ENCODE peak calls at places on chromosomes 1 and 21, in six cellular contexts. A is suprapubic skin, T is H1, X is tibial nerve, L is A549, G is stomach. C is an unnamed sample.

GRCh38 chr1:184532199-184532598 is 145.4 kb downstream of the C1orf21 start:
- DNase-seq in G (no peak), A (no peak), T (no peak), X (no peak), L (no peak), C (no peak)

GRCh38 chr21:36347962-36348328 is 27.9 kb downstream of the MORC3 start:
- DNase-seq in X (no peak), T (no peak), G (no peak), L (no peak), A (no peak), C (no peak)

GRCh38 chr1:9100471-9101043 is 28.3 kb downstream of the GPR157 start:
- DNase-seq in A (no peak), T (no peak), G (no peak), X (no peak), L (no peak), C (no peak)

GRCh38 chr1:197776348-197777082 is 1.2 kb upstream of the DENND1B start:
- DNase-seq in G (no peak), L (no peak), T (no peak), X (no peak), A (no peak), C (no peak)

GRCh38 chr1:230669543-230669942 is 27.3 kb downstream of the COG2 start:
- DNase-seq in L (no peak), A (no peak), T (no peak), X (no peak), G (no peak), C (no peak)

GRCh38 chr1:103761896-103762295 is 12.2 kb downstream of the AMY1C start:
- DNase-seq in A (no peak), L (no peak), X (no peak), T (no peak), G (no peak), C (no peak)

GRCh38 chr1:192732787-192733186 is 76.1 kb upstream of the RGS2 start:
- DNase-seq in T (no peak), L (peak; percentile 57), G (no peak), A (no peak), X (no peak), C (no peak)

GRCh38 chr21:32347887-32348450 is 44.8 kb downstream of the URB1 start:
- DNase-seq in T (no peak), G (no peak), A (no peak), X (no peak), L (no peak), C (no peak)

GRCh38 chr1:118158918-118159317 is 26.1 kb downstream of the SPAG17 start:
- DNase-seq in A (no peak), L (no peak), T (no peak), G (no peak), X (no peak), C (no peak)

GRCh38 chr1:179876289-179876715 is 1.3 kb downstream of the TOR1AIP2 start:
- DNase-seq in T (no peak), A (no peak), G (no peak), L (peak; percentile 33), X (no peak), C (no peak)

GRCh38 chr1:231324660-231325059 is 13.0 kb downstream of the EXOC8 start:
- DNase-seq in X (no peak), A (no peak), L (no peak), G (no peak), T (no peak), C (no peak)

GRCh38 chr21:15604424-15604823 is 125.4 kb upstream of the USP25 start:
- DNase-seq in G (no peak), L (peak; percentile 65), T (no peak), X (no peak), A (no peak), C (no peak)

GRCh38 chr1:48761411-48761810 is 15.3 kb downstream of the BEND5 start:
- DNase-seq in X (no peak), G (no peak), L (no peak), T (no peak), A (no peak), C (no peak)

GRCh38 chr1:20180221-20181207 is 5.4 kb upstream of the UBXN10 start:
- DNase-seq in T (no peak), X (no peak), G (no peak), L (no peak), A (no peak), C (no peak)

GRCh38 chr21:38511662-38512243 is 13.5 kb upstream of the ERG start:
- DNase-seq in T (no peak), G (no peak), A (no peak), L (no peak), X (no peak), C (no peak)

GRCh38 chr1:2374260-2375155 is 16.8 kb downstream of the MORN1 start:
- DNase-seq in G (no peak), L (no peak), X (no peak), A (peak; percentile 40), T (no peak), C (peak; percentile 16)

GRCh38 chr21:35533893-35534292 is 484.8 kb upstream of the RUNX1 start:
- DNase-seq in G (no peak), L (no peak), X (no peak), A (no peak), T (no peak), C (no peak)

GRCh38 chr1:1179983-1180861 is 6.5 kb downstream of the TTLL10 start:
- DNase-seq in L (no peak), X (no peak), A (peak; percentile 59), G (no peak), T (peak; percentile 50), C (peak; percentile 28)

GRCh38 chr1:17768651-17769241 is 13.6 kb downstream of the ACTL8 start:
- DNase-seq in A (no peak), G (no peak), L (peak; percentile 66), X (peak; percentile 39), T (no peak), C (no peak)

GRCh38 chr1:184407816-184408510 is 21.1 kb downstream of the C1orf21 start:
- DNase-seq in T (no peak), X (no peak), A (no peak), L (peak; percentile 41), G (no peak), C (no peak)

GRCh38 chr1:157319567-157319966 is 181.4 kb upstream of the ETV3 start:
- DNase-seq in G (no peak), A (no peak), T (no peak), X (no peak), L (no peak), C (no peak)
- TF ChIP-seq EP300 in G (no peak), A (no peak), T (no peak), X (no peak), L (no peak), C (no peak)

GRCh38 chr1:92831762-92832536 is at the start of gene RPL5:
- DNase-seq in L (peak; percentile 97), G (peak; percentile 98), A (peak; percentile 97), X (peak; percentile 94), T (peak; percentile 99), C (peak; percentile 98)

GRCh38 chr1:92831368-92831761 is 475 bp upstream of the RPL5 start:
- DNase-seq in A (no peak), L (no peak), X (no peak), T (no peak), G (no peak), C (peak; percentile 33)

GRCh38 chr1:92834617-92835016 is 2.8 kb downstream of the RPL5 start:
- DNase-seq in L (no peak), T (no peak), X (no peak), A (no peak), G (no peak), C (no peak)

GRCh38 chr1:92832537-92833160 is 809 bp downstream of the RPL5 start:
- DNase-seq in A (no peak), G (no peak), X (no peak), L (no peak), T (no peak), C (no peak)

DNA sequence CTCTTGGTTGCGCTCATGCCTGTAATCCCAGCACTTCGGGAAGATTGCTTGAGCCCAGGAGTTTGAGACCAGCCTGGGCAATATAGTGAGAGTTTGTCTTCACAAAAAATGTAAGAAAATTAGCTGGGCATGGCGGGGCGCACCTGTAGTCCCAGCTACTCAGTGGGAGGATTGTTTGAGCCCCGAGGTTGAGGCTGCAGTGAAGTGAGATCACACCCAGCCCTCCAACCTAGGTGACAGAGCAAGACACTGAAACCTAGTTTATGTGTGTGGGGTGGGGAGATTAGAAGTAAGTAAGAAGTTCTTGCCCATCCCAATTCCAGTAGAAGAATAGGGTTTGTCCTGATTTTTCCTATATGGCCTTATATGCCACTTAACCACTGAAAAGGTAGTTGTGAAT is 2.0 kb downstream of the RPL5 start:
- DNase-seq in T (no peak), A (no peak), L (no peak), X (no peak), G (no peak), C (no peak)
- H3K27ac ChIP-seq in T (peak overlapping the region; percentile 38), A (no peak overlapping the region), L (peak overlapping the region; percentile 94), X (peak overlapping the region; percentile 95), G (peak overlapping the region; percentile 98), C (no peak overlapping the region)

GRCh38 chr21:7957713-7958064 is 2563.7 kb upstream of the TPTE start:
- DNase-seq in X (no peak), A (no peak), L (no peak), T (no peak), G (no peak), C (no peak)

GRCh38 chr21:7951854-7952519 is 2569.4 kb upstream of the TPTE start:
- DNase-seq in X (no peak), A (no peak), G (no peak), T (no peak), L (no peak), C (no peak)

GRCh38 chr21:7953058-7953457 is 2568.3 kb upstream of the TPTE start:
- DNase-seq in T (no peak), G (no peak), X (no peak), A (no peak), L (no peak), C (no peak)

GRCh38 chr21:7947422-7947821 is 2574.0 kb upstream of the TPTE start:
- DNase-seq in G (no peak), T (no peak), X (no peak), A (no peak), L (no peak), C (no peak)

GRCh38 chr21:7952648-7953047 is 2568.7 kb upstream of the TPTE start:
- DNase-seq in L (no peak), X (no peak), G (no peak), T (no peak), A (no peak), C (no peak)
- H3K9me3 ChIP-seq in L (peaks cover 34% of the 10 kb centered on the region), X (peaks cover 72% of the 10 kb centered on the region), G (no peaks in the 10 kb centered on the region), T (peaks cover 99% of the 10 kb centered on the region), A (peaks cover 95% of the 10 kb centered on the region), C (peaks cover 47% of the 10 kb centered on the region)

DNA sequence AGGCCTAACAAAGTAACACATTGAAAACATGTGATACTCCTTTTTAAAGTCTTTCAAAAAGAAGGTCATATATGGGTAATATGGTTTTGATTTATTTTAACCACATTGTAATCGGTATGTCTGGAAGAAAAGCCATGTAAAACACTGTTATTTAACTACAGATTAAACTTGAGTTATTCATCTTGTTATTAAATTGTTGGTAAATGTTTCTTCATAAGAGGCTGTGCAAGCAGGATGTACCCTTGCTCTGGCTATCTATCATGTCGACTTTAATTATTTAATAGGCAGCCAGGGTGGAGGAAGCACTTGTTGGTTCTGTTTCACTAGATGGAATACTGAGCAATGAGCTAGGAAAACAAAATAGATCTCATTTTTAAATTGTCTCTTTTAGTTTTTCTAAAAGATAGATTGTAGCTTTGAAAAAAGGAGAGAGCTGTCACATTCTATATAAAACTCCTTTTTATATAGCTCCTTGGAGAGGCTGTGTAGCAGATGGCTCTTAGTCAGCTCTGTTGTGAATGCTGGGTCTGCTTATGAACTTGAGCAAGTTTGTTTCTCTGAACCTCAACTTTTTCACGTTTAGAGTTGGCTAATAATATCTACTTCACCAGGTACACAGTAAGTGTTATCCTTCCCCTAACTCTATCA is 39.5 kb downstream of the LRRC8B start:
- DNase-seq in A (no peak), T (no peak), G (no peak), L (no peak), X (no peak), C (no peak)
- TF ChIP-seq EP300 in A (no peak), T (no peak), G (no peak), L (no peak), X (no peak), C (no peak)

C was measured in ovary.